ENCODE peak calls at places on chromosomes 6 and 20, in five cellular contexts. D is transverse colon, R is stomach, O is suprapubic skin, Y is HepG2. N is an unnamed sample.

GRCh38 chr6:155177369-155177961 is 86.3 kb upstream of the CLDN20 start:
- DNase-seq in R (peak; percentile 38), O (no peak), Y (peak; percentile 72), D (no peak), N (peak; percentile 65)

GRCh38 chr20:11901127-11901526 is 16.6 kb upstream of the BTBD3 start:
- DNase-seq in O (no peak), Y (peak; percentile 56), R (no peak), D (no peak), N (no peak)

GRCh38 chr6:19802656-19803055 is 34.5 kb upstream of the ID4 start:
- DNase-seq in R (no peak), O (no peak), Y (no peak), D (no peak), N (no peak)

GRCh38 chr6:89084954-89085353 is 4.4 kb downstream of the PNRC1 start:
- DNase-seq in D (no peak), R (no peak), Y (no peak), O (no peak), N (no peak)

GRCh38 chr6:114419175-114419574 is 76.4 kb upstream of the HS3ST5 start:
- DNase-seq in O (no peak), D (no peak), R (no peak), Y (peak; percentile 52), N (no peak)

GRCh38 chr6:101392561-101393230 is 812 bp upstream of the GRIK2 start:
- DNase-seq in D (no peak), O (no peak), Y (no peak), R (no peak), N (no peak)

GRCh38 chr6:118656822-118657451 is 5.5 kb upstream of the CEP85L start:
- DNase-seq in R (no peak), O (no peak), Y (no peak), D (no peak), N (no peak)

GRCh38 chr20:2799688-2800589 is 488 bp downstream of the CPXM1 start:
- DNase-seq in Y (no peak), R (no peak), O (no peak), D (no peak), N (no peak)

GRCh38 chr20:37758332-37758731 is 64.5 kb downstream of the CTNNBL1 start:
- DNase-seq in D (no peak), O (no peak), R (no peak), Y (peak; percentile 24), N (no peak)

GRCh38 chr6:19599813-19600464 is 237.2 kb upstream of the ID4 start:
- DNase-seq in O (no peak), R (no peak), Y (no peak), D (no peak), N (no peak)

GRCh38 chr20:16713056-16713455 is 16.8 kb upstream of the SNRPB2 start:
- DNase-seq in O (no peak), D (no peak), Y (no peak), R (no peak), N (no peak)

GRCh38 chr6:167341038-167341613 is 16.2 kb downstream of the TTLL2 start:
- DNase-seq in D (no peak), Y (no peak), O (no peak), R (no peak), N (no peak)

GRCh38 chr6:105591053-105591452 is 188.2 kb upstream of the PREP start:
- DNase-seq in D (no peak), R (no peak), Y (no peak), O (no peak), N (no peak)

GRCh38 chr6:105593056-105593455 is 190.2 kb upstream of the PREP start:
- DNase-seq in Y (no peak), R (no peak), O (no peak), D (no peak), N (no peak)

GRCh38 chr6:105587349-105588115 is 184.7 kb upstream of the PREP start:
- DNase-seq in Y (no peak), D (no peak), R (no peak), O (no peak), N (no peak)

GRCh38 chr6:105592329-105592728 is 189.4 kb upstream of the PREP start:
- DNase-seq in O (no peak), D (no peak), Y (no peak), R (no peak), N (peak; percentile 39)

GRCh38 chr6:105588116-105588710 is 185.3 kb upstream of the PREP start:
- DNase-seq in O (no peak), Y (no peak), R (no peak), D (no peak), N (no peak)
- H3K4me3 ChIP-seq in O (no peak overlapping the region), Y (no peak overlapping the region), R (no peak overlapping the region), D (no peak overlapping the region), N (no peak overlapping the region)

DNA sequence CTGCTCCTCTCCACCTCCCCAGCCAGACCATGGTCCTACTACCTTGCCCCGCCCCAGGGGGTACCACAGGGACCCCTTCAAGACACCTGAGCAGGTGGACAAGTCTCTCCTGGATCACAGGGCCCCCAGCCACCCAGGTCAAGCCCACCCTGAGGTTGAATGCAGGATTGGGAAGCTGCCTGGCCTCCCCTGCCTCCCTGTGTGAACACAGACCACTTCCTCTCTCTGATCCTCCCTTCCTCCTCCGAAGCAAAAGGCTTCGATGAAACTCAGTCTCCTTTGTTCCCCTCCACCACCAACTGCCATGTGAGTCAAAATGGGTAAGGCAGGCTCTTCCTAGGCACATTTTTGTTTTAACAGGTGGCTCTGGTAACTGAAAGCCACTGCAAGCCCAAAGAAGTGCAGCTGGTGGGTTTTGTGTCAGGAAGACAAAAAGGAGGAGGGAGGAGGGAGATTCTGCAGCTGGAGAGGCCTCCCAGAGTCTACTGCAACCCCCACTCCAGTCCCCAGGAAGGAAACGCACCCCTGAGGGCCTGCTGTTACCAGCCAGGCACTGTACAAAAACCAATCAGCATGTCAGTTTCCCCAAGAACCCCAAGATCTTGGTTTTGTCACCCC is 5.4 kb downstream of the ADA start:
- DNase-seq in O (no peak), Y (no peak), D (peak; percentile 40), R (no peak), N (no peak)
- TF ChIP-seq POLR2A in O (no peak), Y (no peak), D (no peak), R (no peak), N (no peak)

DNA sequence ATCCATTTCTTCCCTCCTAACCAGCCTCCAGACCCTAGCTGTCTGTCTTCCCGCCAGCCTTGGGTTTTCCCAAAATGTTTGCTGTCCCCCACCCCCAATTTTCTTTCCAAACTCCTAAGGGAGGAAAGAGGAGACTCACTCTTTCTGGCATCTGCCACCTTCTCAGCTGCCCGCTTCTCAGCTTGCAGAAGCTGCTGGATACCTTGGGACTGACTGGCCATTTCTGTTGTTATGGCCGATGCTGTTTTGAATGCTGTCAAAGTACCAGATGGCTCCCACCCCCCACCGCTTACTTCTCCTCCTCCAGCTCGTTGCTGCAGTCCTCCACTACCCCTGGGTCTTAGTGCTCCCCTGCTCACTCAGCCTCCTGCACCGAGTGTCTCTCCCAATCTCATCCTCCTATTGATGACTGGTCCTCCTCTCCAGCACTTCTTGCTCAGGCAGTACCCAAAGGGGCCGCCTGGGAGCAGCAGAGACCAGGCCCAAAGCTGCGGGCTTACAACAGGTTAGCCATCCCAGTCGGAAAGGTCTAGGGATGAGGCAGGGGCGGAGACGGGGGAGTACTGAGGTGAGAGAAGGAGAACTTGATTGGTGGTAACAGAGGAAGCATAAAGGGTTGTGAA is at the start of gene ATP6V1G2:
- DNase-seq in R (peak; percentile 89), D (peak; percentile 94), O (peak; percentile 95), Y (peak; percentile 92), N (peak; percentile 91)
- TF ChIP-seq POLR2AphosphoS5 in R (peak; percentile 65), D (no peak), O (peak; percentile 17), Y (no peak), N (peak; percentile 83)

GRCh38 chr6:54846243-54846856 is at the start of gene FAM83B:
- DNase-seq in Y (no peak), D (peak; percentile 87), O (peak; percentile 80), R (peak; percentile 77), N (peak; percentile 89)
- H3K4me3 ChIP-seq in Y (no peak within 1 kb of the TSS), D (peak within 1 kb of the TSS; percentile 58), O (peak within 1 kb of the TSS; percentile 60), R (peak within 1 kb of the TSS; percentile 51), N (peak within 1 kb of the TSS; percentile 57)

GRCh38 chr6:57221191-57221935 is 744 bp downstream of the RAB23 start:
- DNase-seq in Y (peak; percentile 62), R (peak; percentile 44), O (peak; percentile 77), D (peak; percentile 62), N (peak; percentile 34)
- TF ChIP-seq POLR2A in Y (no peak), R (no peak), O (no peak), D (no peak), N (no peak)